ENCODE peak calls at places on chromosomes 6 and 20, in six cellular contexts. E, F, G, J, S and P are unnamed samples.

GRCh38 chr20:1931830-1932229 is 36.6 kb downstream of the SIRPA start:
- DNase-seq in E (no peak), F (no peak), G (no peak), J (no peak), S (no peak), P (no peak)

GRCh38 chr6:105824732-105825131 is 261.4 kb upstream of the PRDM1 start:
- DNase-seq in E (no peak), F (peak), G (peak), J (peak), S (no peak), P (peak)

GRCh38 chr6:89681983-89682564 is 43.5 kb upstream of the LYRM2 start:
- DNase-seq in E (no peak), F (no peak), G (no peak), J (no peak), S (no peak), P (no peak)

GRCh38 chr20:33685328-33686007 is 717 bp downstream of the E2F1 start:
- DNase-seq in E (no peak), F (no peak), G (peak), J (peak), S (peak), P (no peak)

GRCh38 chr6:80690611-80691090 is 584.2 kb downstream of the BCKDHB start:
- DNase-seq in E (no peak), F (no peak), G (peak), J (peak), S (no peak), P (peak)

GRCh38 chr20:23652371-23652770 is 14.6 kb upstream of the CST3 start:
- DNase-seq in E (no peak), F (peak), G (peak), J (no peak), S (no peak), P (no peak)

GRCh38 chr6:13725570-13725969 is 13.9 kb upstream of the RANBP9 start:
- DNase-seq in E (peak), F (no peak), G (peak), J (no peak), S (no peak), P (peak)

GRCh38 chr20:20360464-20360863 is 7.4 kb upstream of the INSM1 start:
- DNase-seq in E (peak), F (peak), G (peak), J (peak), S (peak), P (peak)

GRCh38 chr6:4282926-4283325 is 147.6 kb upstream of the ECI2 start:
- DNase-seq in E (no peak), F (no peak), G (no peak), J (no peak), S (no peak), P (no peak)

GRCh38 chr6:2630362-2630761 is 120.4 kb downstream of the MYLK4 start:
- DNase-seq in E (peak), F (peak), G (peak), J (peak), S (peak), P (peak)

GRCh38 chr20:46772901-46773300 is 63.5 kb downstream of the SLC2A10 start:
- DNase-seq in E (no peak), F (no peak), G (peak), J (no peak), S (peak), P (no peak)

GRCh38 chr6:5583528-5583927 is 322.2 kb downstream of the FARS2 start:
- DNase-seq in E (no peak), F (no peak), G (no peak), J (no peak), S (no peak), P (no peak)

GRCh38 chr6:41404221-41404866 is 68.9 kb downstream of the NCR2 start:
- DNase-seq in E (no peak), F (no peak), G (no peak), J (no peak), S (peak), P (peak)

GRCh38 chr6:39884696-39885095 is 49.6 kb downstream of the MOCS1 start:
- DNase-seq in E (no peak), F (peak), G (peak), J (peak), S (no peak), P (peak)

GRCh38 chr20:20932156-20932555 is 174.0 kb downstream of the LINC00237 start:
- DNase-seq in E (no peak), F (no peak), G (no peak), J (no peak), S (no peak), P (no peak)

GRCh38 chr6:146790561-146791091 is 191.9 kb downstream of the ADGB start:
- DNase-seq in E (no peak), F (no peak), G (no peak), J (no peak), S (no peak), P (no peak)

GRCh38 chr20:44765647-44766367 is 20.1 kb downstream of the KCNK15 start:
- DNase-seq in E (peak), F (no peak), G (peak), J (no peak), S (no peak), P (no peak)

GRCh38 chr6:33317418-33317667 is 201 bp downstream of the ZBTB22 start:
- DNase-seq in E (no peak), F (no peak), G (no peak), J (peak), S (no peak), P (no peak)

GRCh38 chr20:4633780-4634179 is 87.9 kb upstream of the PRND start:
- DNase-seq in E (no peak), F (peak), G (peak), J (peak), S (peak), P (peak)

GRCh38 chr20:1108437-1108920 is 9.9 kb upstream of the PSMF1 start:
- DNase-seq in E (peak), F (peak), G (peak), J (peak), S (peak), P (peak)

GRCh38 chr6:14286144-14286543 is 168.6 kb downstream of the CD83 start:
- DNase-seq in E (peak), F (peak), G (peak), J (peak), S (no peak), P (peak)

GRCh38 chr20:17910828-17911294 is 57.7 kb downstream of the SNX5 start:
- DNase-seq in E (no peak), F (peak), G (peak), J (peak), S (peak), P (peak)

GRCh38 chr6:153047386-153047785 is 44.9 kb upstream of the MTRF1L start:
- DNase-seq in E (no peak), F (no peak), G (no peak), J (no peak), S (no peak), P (no peak)

GRCh38 chr20:63782521-63782971 is 43.0 kb downstream of the SLC2A4RG start:
- DNase-seq in E (no peak), F (no peak), G (no peak), J (no peak), S (no peak), P (no peak)

GRCh38 chr20:37081717-37082289 is 14.0 kb downstream of the RBL1 start:
- DNase-seq in E (no peak), F (peak), G (peak), J (peak), S (no peak), P (no peak)

GRCh38 chr6:12545837-12546658 is 170.5 kb upstream of the PHACTR1 start:
- DNase-seq in E (peak), F (peak), G (peak), J (peak), S (no peak), P (peak)

GRCh38 chr20:32877507-32877906 is 18.8 kb downstream of the EFCAB8 start:
- DNase-seq in E (no peak), F (no peak), G (peak), J (peak), S (no peak), P (peak)

GRCh38 chr6:91198588-91199255 is 611.9 kb upstream of the MAP3K7 start:
- DNase-seq in E (no peak), F (peak), G (no peak), J (no peak), S (no peak), P (no peak)

GRCh38 chr20:35615667-35616464 is at the start of gene SPAG4:
- DNase-seq in E (no peak), F (peak), G (no peak), J (peak), S (peak), P (peak)

GRCh38 chr6:25756382-25757354 is 2.1 kb downstream of the SLC17A4 start:
- DNase-seq in E (no peak), F (no peak), G (no peak), J (no peak), S (no peak), P (no peak)

GRCh38 chr20:10060223-10060622 is 25.4 kb downstream of the ANKEF1 start:
- DNase-seq in E (no peak), F (no peak), G (peak), J (no peak), S (no peak), P (no peak)

GRCh38 chr20:33373735-33374605 is 27.3 kb downstream of the CDK5RAP1 start:
- DNase-seq in E (no peak), F (peak), G (peak), J (peak), S (peak), P (peak)

GRCh38 chr6:112030206-112030932 is 23.5 kb upstream of the CCN6 start:
- DNase-seq in E (no peak), F (no peak), G (no peak), J (no peak), S (no peak), P (no peak)

GRCh38 chr20:8673116-8673515 is 395.8 kb upstream of the PLCB4 start:
- DNase-seq in E (no peak), F (no peak), G (no peak), J (no peak), S (no peak), P (no peak)